ENCODE peak calls at places on chromosomes 4 and X, in five cellular contexts. I is CD8-positive, alpha-beta T cell; R is effector memory CD4-positive, alpha-beta T cell; W is tibial nerve; O is transverse colon. Q is an unnamed sample.

GRCh38 chr4:13371050-13371449 is 113.1 kb downstream of the RAB28 start:
- DNase-seq in I (no peak), R (no peak), W (no peak), O (no peak), Q (no peak)

GRCh38 chrX:47574609-47575325 is 7.5 kb upstream of the TIMP1 start:
- DNase-seq in I (no peak), R (no peak), W (no peak), O (no peak), Q (no peak)

GRCh38 chr4:57320880-57321279 is 210.7 kb upstream of the IGFBP7 start:
- DNase-seq in I (no peak), R (no peak), W (no peak), O (no peak), Q (no peak)

GRCh38 chrX:147602297-147602696 is 309.4 kb upstream of the FMR1 start:
- DNase-seq in I (no peak), R (no peak), W (no peak), O (no peak), Q (peak; percentile 1)

GRCh38 chrX:107880054-107880610 is 54.5 kb downstream of the MID2 start:
- DNase-seq in I (no peak), R (no peak), W (no peak), O (no peak), Q (no peak)

GRCh38 chrX:63959975-63960374 is 175.0 kb upstream of the ARHGEF9 start:
- DNase-seq in I (no peak), R (no peak), W (no peak), O (no peak), Q (no peak)

GRCh38 chr4:13541176-13541604 is 3.1 kb downstream of the NKX3-2 start:
- DNase-seq in I (no peak), R (no peak), W (no peak), O (no peak), Q (no peak)

GRCh38 chr4:122458625-122459024 is 2.1 kb upstream of the IL2 start:
- DNase-seq in I (peak; percentile 27), R (peak; percentile 11), W (no peak), O (no peak), Q (no peak)

GRCh38 chr4:5710962-5711478 is at the start of gene EVC:
- DNase-seq in I (peak; percentile 21), R (no peak), W (peak; percentile 69), O (peak; percentile 63), Q (no peak)

GRCh38 chrX:72105436-72105835 is 26.3 kb downstream of the RTL5 start:
- DNase-seq in I (peak; percentile 56), R (peak; percentile 70), W (no peak), O (no peak), Q (no peak)

GRCh38 chr4:21819086-21819485 is 129.5 kb downstream of the KCNIP4 start:
- DNase-seq in I (no peak), R (no peak), W (no peak), O (no peak), Q (no peak)

GRCh38 chrX:153382563-153383482 is 18.3 kb downstream of the PNMA6E start:
- DNase-seq in I (no peak), R (no peak), W (no peak), O (no peak), Q (no peak)
- H3K9me3 ChIP-seq in I (no peaks in the 10 kb centered on the region), R (no peaks in the 10 kb centered on the region), W (no peaks in the 10 kb centered on the region), O (no peaks in the 10 kb centered on the region), Q (no peaks in the 10 kb centered on the region)

DNA sequence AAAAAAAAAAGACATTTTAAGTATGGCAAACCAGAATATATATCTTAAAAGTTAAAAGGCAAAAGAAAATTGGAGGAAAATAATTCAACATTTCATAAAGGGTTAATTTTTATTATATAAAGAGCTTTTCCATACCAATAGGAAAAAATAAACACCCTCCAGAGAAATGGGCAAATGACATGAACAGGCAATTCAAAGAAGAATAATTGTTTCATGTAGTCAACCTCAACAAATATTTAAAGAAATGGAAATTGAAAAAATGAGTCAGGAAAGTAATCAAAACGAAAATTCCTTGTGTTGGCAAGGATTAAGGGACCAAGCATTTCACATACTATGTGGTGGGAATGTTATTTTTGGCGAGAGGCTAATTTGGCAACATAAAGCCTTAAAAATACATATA is 87.7 kb downstream of the HAUS3 start:
- DNase-seq in I (no peak), R (no peak), W (no peak), O (no peak), Q (no peak)
- H3K9me3 ChIP-seq in I (no peaks in the 10 kb centered on the region), R (no peaks in the 10 kb centered on the region), W (no peaks in the 10 kb centered on the region), O (no peaks in the 10 kb centered on the region), Q (no peaks in the 10 kb centered on the region)

GRCh38 chrX:46039526-46039925 is 505.7 kb downstream of the ZNF674 start:
- DNase-seq in I (no peak), R (no peak), W (no peak), O (no peak), Q (no peak)

GRCh38 chrX:46040001-46040400 is 505.2 kb downstream of the ZNF674 start:
- DNase-seq in I (no peak), R (no peak), W (no peak), O (no peak), Q (no peak)

DNA sequence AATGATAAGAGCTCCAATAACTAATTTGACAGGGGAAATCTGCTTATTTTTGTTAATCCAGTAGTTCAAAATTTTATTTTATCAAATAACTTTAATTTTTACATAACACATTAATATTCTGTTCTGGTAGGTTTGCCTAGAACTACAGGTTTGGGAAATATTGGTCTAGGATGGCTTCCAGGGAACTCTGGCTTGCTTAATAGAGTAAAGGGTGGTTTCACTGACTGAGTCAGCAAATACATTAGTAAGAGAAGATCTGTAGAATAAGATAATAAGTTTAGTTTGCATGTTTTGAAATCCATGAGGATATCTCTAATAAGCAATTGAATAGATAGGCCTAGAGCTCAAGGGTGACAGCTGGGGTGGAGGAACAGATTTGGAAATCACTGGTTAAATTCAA is 500.7 kb downstream of the ZNF674 start:
- DNase-seq in I (no peak), R (no peak), W (no peak), O (no peak), Q (no peak)
- H3K9me3 ChIP-seq in I (no peaks in the 10 kb centered on the region), R (no peaks in the 10 kb centered on the region), W (peaks cover 4% of the 10 kb centered on the region), O (no peaks in the 10 kb centered on the region), Q (no peaks in the 10 kb centered on the region)

GRCh38 chr4:110630621-110631402 is 7.9 kb upstream of the PITX2 start:
- DNase-seq in I (no peak), R (no peak), W (no peak), O (no peak), Q (no peak)
- H3K9me3 ChIP-seq in I (no peaks in the 10 kb centered on the region), R (no peaks in the 10 kb centered on the region), W (no peaks in the 10 kb centered on the region), O (no peaks in the 10 kb centered on the region), Q (no peaks in the 10 kb centered on the region)

GRCh38 chr4:41268024-41268423 is 11.3 kb downstream of the UCHL1 start:
- DNase-seq in I (no peak), R (no peak), W (no peak), O (peak; percentile 17), Q (no peak)
- H3K9me3 ChIP-seq in I (no peaks in the 10 kb centered on the region), R (no peaks in the 10 kb centered on the region), W (no peaks in the 10 kb centered on the region), O (no peaks in the 10 kb centered on the region), Q (no peaks in the 10 kb centered on the region)

DNA sequence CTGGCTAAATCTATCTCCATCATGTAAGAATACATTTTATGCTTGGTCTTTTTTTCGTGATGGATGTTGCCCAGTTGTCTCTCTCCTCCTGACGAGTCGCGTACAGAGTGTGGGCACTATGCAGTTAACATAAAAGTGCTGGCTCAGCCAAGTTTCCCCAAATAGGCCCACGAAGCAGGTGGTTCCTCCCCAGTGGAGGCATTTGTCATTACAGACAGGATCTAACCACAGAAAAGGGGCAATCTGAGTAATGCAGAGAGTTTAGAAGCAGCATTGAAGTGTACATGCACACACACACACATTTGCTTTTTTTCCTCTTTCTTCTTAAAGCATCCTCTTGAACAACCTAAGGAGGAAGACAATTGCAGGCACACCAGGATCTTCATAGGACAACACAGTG is 188.7 kb upstream of the VCX start:
- DNase-seq in I (no peak), R (no peak), W (no peak), O (no peak), Q (no peak)
- H3K9me3 ChIP-seq in I (no peaks in the 10 kb centered on the region), R (no peaks in the 10 kb centered on the region), W (peaks cover 6% of the 10 kb centered on the region), O (no peaks in the 10 kb centered on the region), Q (no peaks in the 10 kb centered on the region)

GRCh38 chr4:492412-492811 is 6.5 kb downstream of the ZNF721 start:
- DNase-seq in I (no peak), R (no peak), W (no peak), O (no peak), Q (no peak)
- H3K9me3 ChIP-seq in I (peaks cover 4% of the 10 kb centered on the region), R (peaks cover 17% of the 10 kb centered on the region), W (no peaks in the 10 kb centered on the region), O (peaks cover 21% of the 10 kb centered on the region), Q (no peaks in the 10 kb centered on the region)

GRCh38 chr4:98845960-98846359 is 83.0 kb downstream of the EIF4E start:
- DNase-seq in I (no peak), R (no peak), W (no peak), O (no peak), Q (no peak)
- H3K9me3 ChIP-seq in I (no peaks in the 10 kb centered on the region), R (no peaks in the 10 kb centered on the region), W (no peaks in the 10 kb centered on the region), O (no peaks in the 10 kb centered on the region), Q (peaks cover 16% of the 10 kb centered on the region)

DNA sequence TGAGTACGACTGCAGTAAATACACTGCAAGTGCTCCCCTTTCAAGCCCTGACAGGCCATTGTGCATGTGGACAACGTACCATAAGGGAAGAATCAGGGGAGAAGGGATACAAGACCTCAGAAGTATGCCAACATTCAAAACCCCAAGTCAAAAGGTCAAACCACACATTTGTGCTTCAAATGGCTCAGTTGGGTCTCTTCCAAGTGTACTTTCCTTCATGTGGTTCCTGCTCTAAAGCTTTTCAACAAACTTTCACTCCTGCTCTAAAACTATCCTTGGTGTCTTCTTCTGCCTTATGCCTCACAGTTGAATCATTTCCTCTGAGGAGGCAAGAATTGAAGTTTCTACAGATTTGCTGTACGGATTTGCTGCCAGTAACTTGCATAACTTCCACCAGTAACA is 305.7 kb upstream of the SLIT2 start:
- DNase-seq in I (no peak), R (no peak), W (no peak), O (no peak), Q (no peak)
- H3K9me3 ChIP-seq in I (no peaks in the 10 kb centered on the region), R (no peaks in the 10 kb centered on the region), W (no peaks in the 10 kb centered on the region), O (no peaks in the 10 kb centered on the region), Q (no peaks in the 10 kb centered on the region)

Q was measured in Caco-2.